ENCODE peak calls at places on chromosomes 7 and 10, in ten cellular contexts. One of them, this sample, is unnamed.

GRCh38 chr10:44935201-44935960 is 24.2 kb upstream of the RASSF4 start:
- DNase-seq in CD4-positive, alpha-beta T cell: no peak
- DNase-seq in colonic mucosa: no peak
- DNase-seq in GM12865: no peak
- DNase-seq in A549: peak
- DNase-seq in tibial artery: no peak
- DNase-seq in endothelial cell: no peak
- DNase-seq in AG10803: peak
- DNase-seq in thoracic aorta: no peak
- DNase-seq in Peyer's patch: peak
- DNase-seq in this sample: no peak

GRCh38 chr7:74061840-74062539 is 21.6 kb upstream of the LIMK1 start:
- DNase-seq in thoracic aorta: peak
- DNase-seq in endothelial cell: no peak
- DNase-seq in tibial artery: peak
- DNase-seq in colonic mucosa: peak
- DNase-seq in AG10803: peak
- DNase-seq in GM12865: peak
- DNase-seq in CD4-positive, alpha-beta T cell: peak
- DNase-seq in Peyer's patch: peak
- DNase-seq in A549: peak
- DNase-seq in this sample: peak

GRCh38 chr10:114142018-114142417 is 32.0 kb downstream of the CCDC186 start:
- DNase-seq in AG10803: no peak
- DNase-seq in A549: no peak
- DNase-seq in Peyer's patch: no peak
- DNase-seq in CD4-positive, alpha-beta T cell: no peak
- DNase-seq in GM12865: no peak
- DNase-seq in tibial artery: no peak
- DNase-seq in thoracic aorta: no peak
- DNase-seq in endothelial cell: no peak
- DNase-seq in colonic mucosa: no peak
- DNase-seq in this sample: no peak

GRCh38 chr10:44325157-44325556 is 59.7 kb downstream of the CXCL12 start:
- DNase-seq in CD4-positive, alpha-beta T cell: no peak
- DNase-seq in Peyer's patch: no peak
- DNase-seq in thoracic aorta: no peak
- DNase-seq in AG10803: no peak
- DNase-seq in colonic mucosa: peak
- DNase-seq in A549: no peak
- DNase-seq in GM12865: no peak
- DNase-seq in endothelial cell: no peak
- DNase-seq in tibial artery: no peak
- DNase-seq in this sample: no peak

GRCh38 chr7:4233146-4233545 is 448.9 kb upstream of the FOXK1 start:
- DNase-seq in endothelial cell: no peak
- DNase-seq in Peyer's patch: no peak
- DNase-seq in CD4-positive, alpha-beta T cell: no peak
- DNase-seq in colonic mucosa: no peak
- DNase-seq in A549: no peak
- DNase-seq in thoracic aorta: no peak
- DNase-seq in GM12865: no peak
- DNase-seq in tibial artery: peak
- DNase-seq in AG10803: no peak
- DNase-seq in this sample: no peak

GRCh38 chr10:44399478-44400451 is 14.9 kb upstream of the CXCL12 start:
- DNase-seq in thoracic aorta: no peak
- DNase-seq in A549: no peak
- DNase-seq in tibial artery: no peak
- DNase-seq in endothelial cell: no peak
- DNase-seq in GM12865: no peak
- DNase-seq in colonic mucosa: no peak
- DNase-seq in CD4-positive, alpha-beta T cell: no peak
- DNase-seq in Peyer's patch: no peak
- DNase-seq in AG10803: peak
- DNase-seq in this sample: no peak

GRCh38 chr10:77318739-77319138 is 318.9 kb downstream of the KCNMA1 start:
- DNase-seq in CD4-positive, alpha-beta T cell: no peak
- DNase-seq in GM12865: no peak
- DNase-seq in thoracic aorta: no peak
- DNase-seq in tibial artery: no peak
- DNase-seq in AG10803: no peak
- DNase-seq in A549: no peak
- DNase-seq in endothelial cell: no peak
- DNase-seq in colonic mucosa: no peak
- DNase-seq in Peyer's patch: no peak
- DNase-seq in this sample: no peak

GRCh38 chr10:16976803-16977202 is 152.8 kb downstream of the CUBN start:
- DNase-seq in colonic mucosa: no peak
- DNase-seq in A549: no peak
- DNase-seq in GM12865: no peak
- DNase-seq in Peyer's patch: no peak
- DNase-seq in CD4-positive, alpha-beta T cell: no peak
- DNase-seq in tibial artery: no peak
- DNase-seq in thoracic aorta: no peak
- DNase-seq in AG10803: no peak
- DNase-seq in endothelial cell: no peak
- DNase-seq in this sample: no peak

GRCh38 chr7:68364871-68365625 is 1233.2 kb upstream of the AUTS2 start:
- DNase-seq in colonic mucosa: no peak
- DNase-seq in A549: no peak
- DNase-seq in thoracic aorta: no peak
- DNase-seq in tibial artery: no peak
- DNase-seq in endothelial cell: no peak
- DNase-seq in GM12865: no peak
- DNase-seq in Peyer's patch: no peak
- DNase-seq in CD4-positive, alpha-beta T cell: no peak
- DNase-seq in AG10803: no peak
- DNase-seq in this sample: no peak

GRCh38 chr7:157690833-157691382 is 354.1 kb downstream of the DNAJB6 start:
- DNase-seq in GM12865: no peak
- DNase-seq in endothelial cell: no peak
- DNase-seq in colonic mucosa: peak
- DNase-seq in AG10803: peak
- DNase-seq in A549: no peak
- DNase-seq in CD4-positive, alpha-beta T cell: no peak
- DNase-seq in thoracic aorta: no peak
- DNase-seq in tibial artery: peak
- DNase-seq in Peyer's patch: no peak
- DNase-seq in this sample: no peak

GRCh38 chr10:69558559-69558958 is 14.7 kb downstream of the NEUROG3 start:
- DNase-seq in AG10803: no peak
- DNase-seq in Peyer's patch: no peak
- DNase-seq in tibial artery: no peak
- DNase-seq in CD4-positive, alpha-beta T cell: no peak
- DNase-seq in endothelial cell: no peak
- DNase-seq in thoracic aorta: no peak
- DNase-seq in A549: no peak
- DNase-seq in GM12865: no peak
- DNase-seq in colonic mucosa: no peak
- DNase-seq in this sample: no peak

GRCh38 chr10:5556576-5556975 is 31.8 kb downstream of the CALML3 start:
- DNase-seq in colonic mucosa: no peak
- DNase-seq in thoracic aorta: no peak
- DNase-seq in GM12865: no peak
- DNase-seq in CD4-positive, alpha-beta T cell: no peak
- DNase-seq in tibial artery: no peak
- DNase-seq in AG10803: no peak
- DNase-seq in A549: no peak
- DNase-seq in Peyer's patch: no peak
- DNase-seq in endothelial cell: no peak
- DNase-seq in this sample: no peak

GRCh38 chr10:102117391-102118159 is 2.6 kb downstream of the LDB1 start:
- DNase-seq in thoracic aorta: peak
- DNase-seq in A549: peak
- DNase-seq in GM12865: peak
- DNase-seq in AG10803: peak
- DNase-seq in endothelial cell: peak
- DNase-seq in Peyer's patch: peak
- DNase-seq in tibial artery: peak
- DNase-seq in CD4-positive, alpha-beta T cell: peak
- DNase-seq in colonic mucosa: peak
- DNase-seq in this sample: no peak

GRCh38 chr7:96361116-96361857 is 39.4 kb upstream of the SLC25A13 start:
- DNase-seq in AG10803: no peak
- DNase-seq in GM12865: no peak
- DNase-seq in tibial artery: no peak
- DNase-seq in Peyer's patch: no peak
- DNase-seq in colonic mucosa: no peak
- DNase-seq in endothelial cell: no peak
- DNase-seq in thoracic aorta: no peak
- DNase-seq in CD4-positive, alpha-beta T cell: no peak
- DNase-seq in A549: no peak
- DNase-seq in this sample: no peak

GRCh38 chr7:122143376-122143750 is 686 bp downstream of the AASS start:
- DNase-seq in AG10803: peak
- DNase-seq in GM12865: peak
- DNase-seq in thoracic aorta: no peak
- DNase-seq in A549: no peak
- DNase-seq in tibial artery: peak
- DNase-seq in CD4-positive, alpha-beta T cell: no peak
- DNase-seq in colonic mucosa: peak
- DNase-seq in endothelial cell: peak
- DNase-seq in Peyer's patch: no peak
- DNase-seq in this sample: no peak

GRCh38 chr10:130336612-130337304 is 200.6 kb downstream of the GLRX3 start:
- DNase-seq in colonic mucosa: no peak
- DNase-seq in tibial artery: no peak
- DNase-seq in endothelial cell: no peak
- DNase-seq in CD4-positive, alpha-beta T cell: no peak
- DNase-seq in AG10803: no peak
- DNase-seq in Peyer's patch: no peak
- DNase-seq in thoracic aorta: no peak
- DNase-seq in A549: no peak
- DNase-seq in GM12865: no peak
- DNase-seq in this sample: no peak

GRCh38 chr10:1142596-1142995 is 86.4 kb downstream of the WDR37 start:
- DNase-seq in Peyer's patch: no peak
- DNase-seq in GM12865: no peak
- DNase-seq in thoracic aorta: no peak
- DNase-seq in tibial artery: no peak
- DNase-seq in AG10803: no peak
- DNase-seq in CD4-positive, alpha-beta T cell: no peak
- DNase-seq in colonic mucosa: peak
- DNase-seq in A549: no peak
- DNase-seq in endothelial cell: peak
- DNase-seq in this sample: no peak
- TF ChIP-seq CTCF in Peyer's patch: no peak
- TF ChIP-seq CTCF in GM12865: peak
- TF ChIP-seq CTCF in thoracic aorta: no peak
- TF ChIP-seq CTCF in tibial artery: no peak
- TF ChIP-seq CTCF in AG10803: no peak
- TF ChIP-seq CTCF in CD4-positive, alpha-beta T cell: no peak
- TF ChIP-seq CTCF in colonic mucosa: no peak
- TF ChIP-seq CTCF in A549: no peak
- TF ChIP-seq CTCF in endothelial cell: peak
- TF ChIP-seq CTCF in this sample: no peak

DNA sequence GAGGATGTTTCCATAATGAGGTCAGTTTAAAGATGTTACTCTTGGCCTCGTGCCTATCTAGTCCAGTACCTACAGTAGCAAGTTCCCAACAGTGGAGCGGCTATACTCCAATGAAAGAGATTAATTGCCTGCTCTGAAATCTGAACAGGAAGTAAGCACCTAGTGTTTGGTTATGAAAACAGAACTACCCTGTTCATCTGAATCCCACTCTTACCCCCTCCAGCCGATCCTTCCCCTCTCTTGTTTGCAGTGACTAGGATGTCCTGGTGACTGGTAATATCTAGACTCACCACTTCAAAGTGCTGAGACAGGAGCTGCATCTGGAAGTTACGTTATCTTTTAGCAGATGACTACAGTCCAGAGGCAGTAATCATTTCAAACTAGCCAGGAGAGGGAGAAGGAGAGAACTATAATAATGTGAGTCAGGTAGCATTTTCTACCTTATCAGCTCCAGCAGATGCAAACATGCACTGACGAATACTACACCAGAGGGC is 666.7 kb upstream of the NRP1 start:
- DNase-seq in GM12865: no peak
- DNase-seq in colonic mucosa: no peak
- DNase-seq in endothelial cell: no peak
- DNase-seq in A549: no peak
- DNase-seq in thoracic aorta: no peak
- DNase-seq in CD4-positive, alpha-beta T cell: no peak
- DNase-seq in tibial artery: no peak
- DNase-seq in Peyer's patch: no peak
- DNase-seq in AG10803: no peak
- DNase-seq in this sample: no peak
- TF ChIP-seq CTCF in GM12865: no peak
- TF ChIP-seq CTCF in colonic mucosa: no peak
- TF ChIP-seq CTCF in endothelial cell: no peak
- TF ChIP-seq CTCF in A549: no peak
- TF ChIP-seq CTCF in thoracic aorta: no peak
- TF ChIP-seq CTCF in CD4-positive, alpha-beta T cell: no peak
- TF ChIP-seq CTCF in tibial artery: no peak
- TF ChIP-seq CTCF in Peyer's patch: no peak
- TF ChIP-seq CTCF in AG10803: no peak
- TF ChIP-seq CTCF in this sample: no peak

GRCh38 chr7:127708788-127709187 is 56.8 kb downstream of the SND1 start:
- DNase-seq in Peyer's patch: peak
- DNase-seq in CD4-positive, alpha-beta T cell: peak
- DNase-seq in GM12865: peak
- DNase-seq in A549: peak
- DNase-seq in colonic mucosa: peak
- DNase-seq in thoracic aorta: peak
- DNase-seq in tibial artery: peak
- DNase-seq in AG10803: peak
- DNase-seq in endothelial cell: peak
- DNase-seq in this sample: peak
- TF ChIP-seq CTCF in Peyer's patch: peak
- TF ChIP-seq CTCF in CD4-positive, alpha-beta T cell: peak
- TF ChIP-seq CTCF in GM12865: peak
- TF ChIP-seq CTCF in A549: peak
- TF ChIP-seq CTCF in colonic mucosa: peak
- TF ChIP-seq CTCF in thoracic aorta: peak
- TF ChIP-seq CTCF in tibial artery: peak
- TF ChIP-seq CTCF in AG10803: peak
- TF ChIP-seq CTCF in endothelial cell: peak
- TF ChIP-seq CTCF in this sample: no peak

DNA sequence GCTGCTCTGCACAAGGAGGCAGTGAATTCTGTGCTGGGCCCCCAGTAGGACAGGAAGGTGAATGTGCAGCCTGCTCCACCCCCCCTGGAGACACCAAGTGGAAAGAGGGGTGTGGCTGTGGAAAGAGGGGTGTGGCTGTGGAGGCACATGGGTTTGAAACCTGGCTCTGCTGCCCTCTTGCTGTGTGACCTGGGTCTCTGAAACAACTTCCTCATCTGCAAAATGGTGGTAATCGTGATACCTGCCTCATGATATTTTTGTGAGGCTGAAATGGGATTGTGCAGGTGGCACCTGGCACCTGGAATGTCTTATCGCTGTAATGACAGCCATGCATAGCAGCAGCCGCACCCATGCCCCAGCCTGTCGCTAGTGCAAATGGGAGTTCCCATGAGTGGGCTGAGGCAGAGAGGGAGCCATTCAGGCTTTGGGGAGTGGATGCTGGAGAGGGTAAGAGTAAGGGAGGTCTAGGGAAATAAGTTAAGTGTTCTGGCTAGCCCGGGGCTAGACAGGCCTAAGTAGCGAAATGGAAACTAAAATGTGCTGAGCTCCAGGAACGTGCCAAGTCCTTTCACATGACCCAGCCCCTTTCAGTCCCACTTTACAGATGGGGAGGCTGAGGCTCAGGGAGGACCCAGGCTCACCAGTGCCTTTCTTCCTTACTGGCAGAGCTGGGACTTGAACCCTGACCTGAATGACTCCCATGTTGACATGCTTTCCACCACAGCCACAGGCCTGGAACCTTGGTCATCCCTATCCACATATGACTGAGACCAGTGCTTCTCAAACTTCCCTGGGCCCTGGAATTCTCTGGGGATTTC is 35.0 kb downstream of the C10orf105 start:
- DNase-seq in GM12865: peak
- DNase-seq in A549: peak
- DNase-seq in AG10803: no peak
- DNase-seq in tibial artery: no peak
- DNase-seq in CD4-positive, alpha-beta T cell: no peak
- DNase-seq in endothelial cell: no peak
- DNase-seq in thoracic aorta: no peak
- DNase-seq in colonic mucosa: peak
- DNase-seq in Peyer's patch: peak
- DNase-seq in this sample: no peak
- TF ChIP-seq CTCF in GM12865: no peak
- TF ChIP-seq CTCF in A549: no peak
- TF ChIP-seq CTCF in AG10803: no peak
- TF ChIP-seq CTCF in tibial artery: no peak
- TF ChIP-seq CTCF in CD4-positive, alpha-beta T cell: no peak
- TF ChIP-seq CTCF in endothelial cell: no peak
- TF ChIP-seq CTCF in thoracic aorta: no peak
- TF ChIP-seq CTCF in colonic mucosa: no peak
- TF ChIP-seq CTCF in Peyer's patch: no peak
- TF ChIP-seq CTCF in this sample: no peak

This sample was measured in omental fat pad.